ENCODE peak calls at places on chromosomes 3 and 15, in six cellular contexts. C is tibial nerve, N is suprapubic skin, P is upper lobe of left lung, T is right lobe of liver, L is testis. H is an unnamed sample.

GRCh38 chr15:50676799-50677483 is 9.7 kb downstream of the TRPM7 start:
- DNase-seq in T (no peak), C (no peak), N (no peak), L (no peak), P (no peak), H (no peak)

GRCh38 chr15:33292718-33293307 is 18.0 kb upstream of the RYR3 start:
- DNase-seq in C (peak; percentile 76), T (peak; percentile 56), L (peak; percentile 82), N (no peak), P (peak; percentile 41), H (peak; percentile 57)

GRCh38 chr3:123126051-123126450 is 59.2 kb downstream of the PDIA5 start:
- DNase-seq in T (no peak), C (no peak), N (no peak), L (no peak), P (no peak), H (no peak)

GRCh38 chr3:63948995-63949394 is 36.8 kb upstream of the SCAANT1 start:
- DNase-seq in L (no peak), P (no peak), T (no peak), N (no peak), C (no peak), H (no peak)

GRCh38 chr3:122665226-122665786 is 15.3 kb upstream of the PARP14 start:
- DNase-seq in P (no peak), N (no peak), L (no peak), C (no peak), T (no peak), H (no peak)

GRCh38 chr3:174398761-174399160 is 460.4 kb upstream of the NAALADL2 start:
- DNase-seq in T (no peak), L (no peak), P (no peak), C (no peak), N (no peak), H (no peak)

GRCh38 chr3:42710323-42711021 is 7.9 kb upstream of the HHATL start:
- DNase-seq in C (no peak), L (no peak), P (peak; percentile 6), N (peak; percentile 31), T (no peak), H (no peak)

GRCh38 chr3:17195192-17195611 is 310.4 kb downstream of the PLCL2 start:
- DNase-seq in T (no peak), N (no peak), C (no peak), P (no peak), L (no peak), H (no peak)

GRCh38 chr15:57185507-57186074 is 190.7 kb upstream of the CGNL1 start:
- DNase-seq in L (no peak), T (peak; percentile 65), P (no peak), C (no peak), N (no peak), H (no peak)

GRCh38 chr15:67750371-67750770 is 74.9 kb upstream of the SKOR1 start:
- DNase-seq in C (no peak), L (no peak), P (no peak), N (no peak), T (no peak), H (no peak)

GRCh38 chr3:138835177-138835757 is 539 bp upstream of the PIK3CB start:
- DNase-seq in C (no peak), N (no peak), P (no peak), T (no peak), L (no peak), H (no peak)

GRCh38 chr3:131738095-131738494 is 235.3 kb upstream of the MRPL3 start:
- DNase-seq in L (no peak), C (no peak), P (no peak), T (no peak), N (no peak), H (no peak)

GRCh38 chr15:38112406-38112805 is 140.2 kb upstream of the SPRED1 start:
- DNase-seq in P (no peak), T (no peak), L (no peak), C (no peak), N (no peak), H (no peak)

GRCh38 chr3:129658156-129658843 is 51.8 kb upstream of the PLXND1 start:
- DNase-seq in N (no peak), C (no peak), T (no peak), L (no peak), P (no peak), H (no peak)

GRCh38 chr15:60760646-60761504 is 281.9 kb upstream of the ICE2 start:
- DNase-seq in P (no peak), C (no peak), L (no peak), T (no peak), N (no peak), H (no peak)

GRCh38 chr3:157436583-157437300 is at the start of gene PTX3:
- DNase-seq in T (no peak), C (peak; percentile 44), L (peak; percentile 18), P (peak; percentile 68), N (no peak), H (peak; percentile 34)

GRCh38 chr3:174495928-174496327 is 363.2 kb upstream of the NAALADL2 start:
- DNase-seq in P (no peak), C (no peak), T (no peak), N (no peak), L (no peak), H (no peak)

GRCh38 chr15:37789881-37790280 is 144.6 kb upstream of the TMCO5A start:
- DNase-seq in N (no peak), T (no peak), P (no peak), L (no peak), C (no peak), H (no peak)

GRCh38 chr3:9384141-9384828 is 13.1 kb upstream of the SETD5 start:
- DNase-seq in T (no peak), P (no peak), C (no peak), L (no peak), N (no peak), H (no peak)

GRCh38 chr3:111548756-111549155 is 6.8 kb downstream of the CD96 start:
- DNase-seq in L (no peak), P (no peak), T (no peak), C (no peak), N (no peak), H (no peak)

GRCh38 chr3:141294848-141295247 is 63.2 kb downstream of the PXYLP1 start:
- DNase-seq in L (no peak), N (no peak), C (no peak), P (no peak), T (no peak), H (no peak)

GRCh38 chr3:71039332-71039731 is 544.2 kb downstream of the FOXP1 start:
- DNase-seq in T (no peak), L (no peak), P (no peak), C (no peak), N (no peak), H (no peak)

GRCh38 chr3:107431048-107431297 is 53.7 kb downstream of the CCDC54 start:
- DNase-seq in P (peak; percentile 37), L (peak; percentile 65), C (peak; percentile 25), N (no peak), T (no peak), H (peak; percentile 61)

GRCh38 chr3:194104041-194104751 is 31.8 kb upstream of the HES1 start:
- DNase-seq in P (no peak), C (no peak), L (no peak), N (no peak), T (no peak), H (no peak)

GRCh38 chr3:188531210-188531609 is 377.3 kb downstream of the LPP start:
- DNase-seq in C (no peak), P (no peak), T (no peak), L (no peak), N (no peak), H (no peak)

GRCh38 chr15:72521682-72522081 is 47.6 kb downstream of the ARIH1 start:
- DNase-seq in N (no peak), L (no peak), C (no peak), P (no peak), T (no peak), H (no peak)

DNA sequence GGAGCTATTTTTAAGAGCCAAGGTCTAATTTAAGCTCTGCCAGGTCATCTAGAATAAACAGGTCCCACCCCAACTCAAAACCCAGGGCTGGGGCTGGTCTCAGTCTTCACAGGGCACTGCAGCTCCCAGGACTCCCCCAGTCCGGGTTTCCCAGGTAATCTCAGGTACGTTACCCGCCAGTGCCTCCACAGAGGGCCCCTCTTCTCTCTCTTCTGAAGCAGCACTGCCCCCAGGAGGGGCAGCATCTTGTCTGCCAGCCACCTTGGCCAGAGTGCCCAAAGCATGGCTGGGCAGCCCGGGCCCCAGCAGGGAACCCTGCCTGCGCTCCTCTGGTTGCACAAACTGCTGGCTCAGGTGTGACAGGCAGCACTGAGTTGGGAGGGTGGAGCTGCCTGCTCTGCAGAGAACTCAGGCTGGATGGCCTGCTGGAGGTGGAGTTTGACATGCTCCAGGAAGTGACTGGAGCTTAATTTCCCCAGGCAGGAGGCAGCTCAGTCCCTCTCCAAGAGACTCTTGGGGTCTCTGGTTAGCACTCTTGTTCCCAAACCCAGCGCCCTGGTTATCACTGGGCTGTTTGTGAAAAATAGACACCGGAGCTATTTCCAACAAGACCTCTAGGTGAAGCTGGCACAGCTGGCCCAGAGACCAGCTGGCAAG is at the start of gene PLA2G4F:
- DNase-seq in T (peak; percentile 30), L (no peak), N (peak; percentile 75), C (no peak), P (peak; percentile 87), H (no peak)
- TF ChIP-seq POLR2A in T (no peak), L (no peak), N (no peak), C (no peak), P (peak; percentile 70), H (no peak)

DNA sequence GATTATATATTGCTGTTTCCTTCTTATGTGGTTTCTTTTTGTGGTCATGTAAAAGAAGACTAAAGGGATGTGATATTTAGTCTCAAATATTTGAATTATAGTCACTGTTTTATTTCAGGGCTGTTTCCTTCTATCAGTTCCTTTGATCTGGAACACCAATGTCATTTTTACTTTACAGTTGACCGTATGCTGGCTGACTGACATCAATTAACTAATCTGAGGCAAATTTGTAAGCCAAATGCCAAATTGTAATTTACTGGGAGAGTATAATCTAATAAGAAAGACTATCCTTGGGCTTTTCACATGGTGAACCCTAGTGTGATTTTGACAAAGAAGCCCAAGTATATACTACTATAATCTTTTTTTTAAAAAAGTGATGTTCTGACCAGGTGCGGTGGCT is 87.6 kb downstream of the TMEM108 start:
- DNase-seq in C (no peak), N (no peak), L (no peak), T (no peak), P (no peak), H (no peak)
- TF ChIP-seq POLR2A in C (no peak), N (no peak), L (no peak), T (no peak), P (no peak), H (no peak)

GRCh38 chr3:52120576-52121458 is 33.4 kb downstream of the POC1A start:
- DNase-seq in P (no peak), N (no peak), L (no peak), T (no peak), C (no peak), H (no peak)
- TF ChIP-seq POLR2A in P (no peak), N (no peak), L (no peak), T (no peak), C (no peak), H (no peak)

DNA sequence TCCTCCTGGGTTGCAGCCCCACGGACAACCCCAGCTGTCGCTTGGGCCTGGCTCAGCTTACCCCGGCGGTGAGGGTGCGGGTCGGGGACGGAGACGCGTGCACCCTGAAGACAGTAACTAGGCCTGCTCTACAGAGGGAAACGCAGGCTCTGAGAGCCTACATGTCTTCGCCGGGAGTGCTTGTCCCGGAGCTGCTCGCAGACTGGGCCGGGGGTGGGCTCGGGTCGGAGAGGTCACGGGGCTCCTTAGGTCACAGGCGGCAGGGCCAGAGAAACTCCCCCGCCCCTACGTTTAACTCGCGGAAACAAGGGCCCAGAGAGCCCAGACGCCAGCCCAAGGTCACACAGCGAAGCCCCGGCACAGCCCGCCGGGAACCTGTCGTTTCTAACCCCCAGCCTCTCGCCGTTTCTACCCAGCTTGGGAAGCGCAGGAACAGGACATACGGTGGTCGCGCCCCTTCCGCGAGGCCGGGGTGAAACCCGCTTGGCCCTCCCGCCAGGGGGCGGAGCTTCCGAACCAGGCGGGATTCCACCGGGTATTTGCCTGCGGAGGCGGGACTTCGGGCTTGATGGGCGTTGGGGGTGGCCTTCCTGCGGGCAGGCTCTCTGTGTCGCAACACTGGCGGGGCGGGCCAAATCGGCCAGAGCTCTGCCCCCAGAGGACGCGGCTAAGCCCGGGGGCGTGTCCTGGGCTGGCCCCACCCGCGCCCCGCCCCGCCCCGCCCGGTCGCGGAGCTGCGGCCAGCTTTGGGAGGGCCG is at the start of gene HDAC11:
- DNase-seq in C (peak; percentile 96), T (peak; percentile 100), P (peak; percentile 99), N (peak; percentile 99), L (peak; percentile 99), H (peak; percentile 100)
- TF ChIP-seq POLR2A in C (peak; percentile 77), T (peak; percentile 84), P (peak; percentile 88), N (peak; percentile 81), L (peak; percentile 53), H (peak; percentile 88)

H was measured in heart left ventricle.